ENCODE peak calls at places on chromosomes 2 and 18, in eight cellular contexts. C is thoracic aorta, R is HepG2, Y is GM20000, O is SK-N-SH, N is psoas muscle, L is A549, A is GM06990. H is an unnamed sample.

GRCh38 chr2:229443141-229443540 is 172.1 kb upstream of the PID1 start:
- DNase-seq in Y (no peak), R (no peak), C (no peak), A (no peak), O (no peak), L (no peak), N (no peak), H (no peak)

GRCh38 chr2:234919711-234920110 is 32.1 kb upstream of the SH3BP4 start:
- DNase-seq in A (no peak), L (no peak), Y (no peak), N (no peak), C (no peak), R (no peak), O (no peak), H (no peak)

GRCh38 chr2:200791905-200792304 is 19.8 kb upstream of the BZW1 start:
- DNase-seq in L (no peak), R (no peak), A (no peak), Y (no peak), O (no peak), N (no peak), C (no peak), H (no peak)

GRCh38 chr2:176599796-176600485 is 330.7 kb downstream of the MTX2 start:
- DNase-seq in N (no peak), A (no peak), O (no peak), Y (no peak), R (no peak), C (no peak), L (no peak), H (no peak)

GRCh38 chr2:180625006-180625844 is 355.2 kb upstream of the UBE2E3 start:
- DNase-seq in A (no peak), L (no peak), N (no peak), Y (no peak), O (no peak), C (no peak), R (no peak), H (no peak)

GRCh38 chr18:21444465-21445023 is 156.0 kb downstream of the ESCO1 start:
- DNase-seq in C (no peak), Y (peak; percentile 50), L (peak; percentile 69), O (peak; percentile 33), A (no peak), R (peak; percentile 54), N (no peak), H (peak; percentile 54)

GRCh38 chr2:241576293-241576654 is 17.7 kb downstream of the BOK start:
- DNase-seq in Y (no peak), R (no peak), N (no peak), C (no peak), L (no peak), O (no peak), A (no peak), H (no peak)

GRCh38 chr2:64049633-64050220 is 30.5 kb upstream of the VPS54 start:
- DNase-seq in L (peak; percentile 65), R (peak; percentile 76), O (peak; percentile 71), C (no peak), Y (peak; percentile 79), N (peak; percentile 28), A (peak; percentile 46), H (peak; percentile 77)

GRCh38 chr18:2111456-2111855 is 459.8 kb downstream of the METTL4 start:
- DNase-seq in A (no peak), Y (no peak), N (no peak), C (no peak), R (no peak), L (no peak), O (no peak), H (no peak)

GRCh38 chr18:1014496-1014895 is 109.8 kb downstream of the ADCYAP1 start:
- DNase-seq in R (no peak), O (no peak), N (no peak), C (no peak), Y (no peak), A (no peak), L (no peak), H (no peak)

GRCh38 chr2:127087780-127088495 is 19.0 kb downstream of the BIN1 start:
- DNase-seq in R (no peak), N (peak; percentile 60), C (no peak), Y (no peak), A (no peak), L (no peak), O (peak; percentile 64), H (no peak)

GRCh38 chr18:49768051-49768391 is 45.3 kb downstream of the ACAA2 start:
- DNase-seq in L (peak; percentile 61), R (peak; percentile 18), C (no peak), N (peak; percentile 30), Y (no peak), O (no peak), A (no peak), H (no peak)

GRCh38 chr2:68415521-68415920 is 50.4 kb downstream of the PLEK start:
- DNase-seq in A (no peak), O (no peak), Y (no peak), C (no peak), L (no peak), N (no peak), R (no peak), H (no peak)

GRCh38 chr2:68416081-68416675 is 50.9 kb downstream of the FBXO48 start:
- DNase-seq in O (no peak), C (no peak), Y (no peak), L (no peak), N (no peak), R (no peak), A (no peak), H (no peak)

GRCh38 chr2:68418855-68419254 is 48.2 kb downstream of the FBXO48 start:
- DNase-seq in N (no peak), Y (no peak), O (no peak), L (no peak), R (no peak), C (no peak), A (no peak), H (no peak)

GRCh38 chr2:68418419-68418818 is 48.7 kb downstream of the FBXO48 start:
- DNase-seq in A (no peak), O (no peak), N (no peak), C (no peak), R (no peak), L (no peak), Y (no peak), H (no peak)

DNA sequence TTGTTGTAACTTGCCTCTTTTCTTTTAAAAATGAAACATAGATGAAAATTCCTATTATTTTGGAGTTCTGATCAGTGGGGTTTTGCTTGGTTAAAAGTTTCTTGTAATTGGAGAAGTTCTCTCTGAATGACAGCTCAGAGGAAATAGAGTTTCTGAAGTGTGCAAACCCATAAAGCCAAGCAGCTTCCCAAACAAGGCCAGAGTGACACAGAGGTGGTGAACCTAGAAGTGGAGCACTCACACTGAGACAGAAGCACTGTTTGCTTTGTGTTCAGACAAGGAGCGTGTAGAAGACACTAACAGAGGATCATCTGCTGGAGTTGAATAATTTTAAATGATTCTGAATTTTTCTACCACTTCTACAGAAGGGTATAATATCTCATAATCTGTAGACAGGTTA is 49.2 kb downstream of the FBXO48 start:
- DNase-seq in N (no peak), L (no peak), C (no peak), A (no peak), Y (no peak), O (no peak), R (no peak), H (no peak)
- TF ChIP-seq CTCF in N (no peak), L (no peak), C (no peak), A (no peak), Y (no peak), O (no peak), R (no peak), H (no peak)

DNA sequence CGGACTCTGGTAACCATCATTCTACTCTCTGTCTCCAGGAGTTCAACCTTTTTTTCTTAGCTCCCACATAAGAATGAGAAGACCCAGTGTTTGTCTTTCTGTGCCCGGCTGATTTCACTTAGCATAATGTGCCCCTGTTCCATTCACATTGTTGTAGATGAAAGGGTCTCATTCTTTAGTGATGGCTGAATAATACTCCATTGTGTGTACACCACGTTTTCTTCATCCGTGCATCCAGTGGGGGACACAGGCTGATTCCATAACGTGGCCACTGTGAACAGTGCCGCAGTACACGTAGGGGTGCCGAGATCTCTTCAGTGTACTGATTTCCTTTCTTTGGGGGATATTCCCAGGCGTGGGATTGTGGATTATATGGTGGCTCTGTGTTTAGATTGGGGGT is 72.3 kb upstream of the NFATC1 start:
- DNase-seq in O (no peak), R (no peak), L (no peak), A (no peak), N (no peak), Y (no peak), C (no peak), H (no peak)
- TF ChIP-seq CTCF in O (no peak), R (no peak), L (no peak), A (no peak), N (no peak), Y (no peak), C (no peak), H (no peak)

DNA sequence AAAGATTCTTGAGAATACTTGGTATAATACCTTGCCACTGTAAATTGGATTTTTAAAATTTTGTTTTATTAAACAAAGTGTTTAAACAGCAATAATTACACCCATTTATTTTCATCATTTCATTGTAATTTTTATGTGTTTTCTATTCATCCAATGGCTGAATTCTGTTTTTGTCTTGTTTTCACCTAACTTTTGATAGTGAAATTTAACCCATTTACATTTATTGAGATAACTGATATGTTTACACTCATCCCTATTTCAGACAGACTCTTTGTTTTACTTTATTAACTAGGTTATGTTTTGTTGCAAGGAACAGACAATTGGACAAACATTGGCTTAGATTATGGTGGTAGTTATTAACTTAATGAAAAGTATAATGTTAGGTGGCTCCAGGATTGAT is 113.1 kb upstream of the REG3A start:
- DNase-seq in R (no peak), L (no peak), Y (no peak), A (no peak), C (no peak), O (no peak), N (no peak), H (no peak)
- TF ChIP-seq CTCF in R (no peak), L (no peak), Y (no peak), A (no peak), C (no peak), O (no peak), N (no peak), H (no peak)

GRCh38 chr18:28357785-28358401 is 181.0 kb upstream of the CDH2 start:
- DNase-seq in C (no peak), N (no peak), L (peak; percentile 16), R (peak; percentile 38), A (no peak), Y (no peak), O (no peak), H (no peak)
- TF ChIP-seq CTCF in C (no peak), N (no peak), L (no peak), R (peak; percentile 37), A (no peak), Y (no peak), O (peak; percentile 34), H (no peak)